ENCODE peak calls at places on chromosomes 7 and 10, in six cellular contexts. One of them, this sample, is unnamed.
A peak's percentile ranks its signal among the peaks of the same experiment; 100 is the strongest.

GRCh38 chr7:159059629-159060028 is 85.0 kb downstream of the VIPR2 start:
- DNase-seq in coronary artery: no peak
- DNase-seq in GM06990: no peak
- DNase-seq in lower lobe of right lung: no peak
- DNase-seq in cardiac muscle cell: no peak
- DNase-seq in body of pancreas: no peak
- DNase-seq in this sample: no peak

GRCh38 chr7:70307544-70308106 is 709.4 kb downstream of the AUTS2 start:
- DNase-seq in coronary artery: no peak
- DNase-seq in GM06990: no peak
- DNase-seq in lower lobe of right lung: no peak
- DNase-seq in cardiac muscle cell: no peak
- DNase-seq in body of pancreas: no peak
- DNase-seq in this sample: no peak

GRCh38 chr10:43237631-43238446 is 29.0 kb downstream of the RASGEF1A start:
- DNase-seq in coronary artery: peak; percentile 41
- DNase-seq in GM06990: no peak
- DNase-seq in lower lobe of right lung: peak; percentile 21
- DNase-seq in cardiac muscle cell: no peak
- DNase-seq in body of pancreas: peak; percentile 2
- DNase-seq in this sample: no peak

GRCh38 chr10:122475581-122475980 is 14.2 kb downstream of the HTRA1 start:
- DNase-seq in coronary artery: no peak
- DNase-seq in GM06990: no peak
- DNase-seq in lower lobe of right lung: no peak
- DNase-seq in cardiac muscle cell: no peak
- DNase-seq in body of pancreas: no peak
- DNase-seq in this sample: no peak

GRCh38 chr7:24601600-24601999 is 28.3 kb downstream of the PALS2 start:
- DNase-seq in coronary artery: no peak
- DNase-seq in GM06990: no peak
- DNase-seq in lower lobe of right lung: no peak
- DNase-seq in cardiac muscle cell: peak; percentile 11
- DNase-seq in body of pancreas: no peak
- DNase-seq in this sample: no peak

GRCh38 chr7:15130666-15131541 is 228.4 kb upstream of the DGKB start:
- DNase-seq in coronary artery: no peak
- DNase-seq in GM06990: no peak
- DNase-seq in lower lobe of right lung: no peak
- DNase-seq in cardiac muscle cell: peak; percentile 49
- DNase-seq in body of pancreas: no peak
- DNase-seq in this sample: no peak

GRCh38 chr10:17504547-17505245 is 50.3 kb upstream of the ST8SIA6 start:
- DNase-seq in coronary artery: no peak
- DNase-seq in GM06990: no peak
- DNase-seq in lower lobe of right lung: no peak
- DNase-seq in cardiac muscle cell: peak; percentile 55
- DNase-seq in body of pancreas: no peak
- DNase-seq in this sample: no peak

GRCh38 chr7:149569726-149570422 is 72.3 kb upstream of the ZNF746 start:
- DNase-seq in coronary artery: no peak
- DNase-seq in GM06990: no peak
- DNase-seq in lower lobe of right lung: no peak
- DNase-seq in cardiac muscle cell: no peak
- DNase-seq in body of pancreas: no peak
- DNase-seq in this sample: no peak

GRCh38 chr7:144545330-144545729 is 141.8 kb upstream of the NOBOX start:
- DNase-seq in coronary artery: no peak
- DNase-seq in GM06990: no peak
- DNase-seq in lower lobe of right lung: no peak
- DNase-seq in cardiac muscle cell: no peak
- DNase-seq in body of pancreas: no peak
- DNase-seq in this sample: no peak

GRCh38 chr7:25246306-25246705 is 18.0 kb upstream of the NPVF start:
- DNase-seq in coronary artery: no peak
- DNase-seq in GM06990: no peak
- DNase-seq in lower lobe of right lung: no peak
- DNase-seq in cardiac muscle cell: no peak
- DNase-seq in body of pancreas: no peak
- DNase-seq in this sample: no peak

GRCh38 chr10:100020161-100020882 is 10.6 kb upstream of the DNMBP start:
- DNase-seq in coronary artery: no peak
- DNase-seq in GM06990: peak; percentile 79
- DNase-seq in lower lobe of right lung: no peak
- DNase-seq in cardiac muscle cell: no peak
- DNase-seq in body of pancreas: no peak
- DNase-seq in this sample: no peak

GRCh38 chr10:124025152-124025551 is 68.2 kb downstream of the CHST15 start:
- DNase-seq in coronary artery: no peak
- DNase-seq in GM06990: no peak
- DNase-seq in lower lobe of right lung: no peak
- DNase-seq in cardiac muscle cell: no peak
- DNase-seq in body of pancreas: no peak
- DNase-seq in this sample: no peak

GRCh38 chr10:119131512-119132240 is 27.8 kb downstream of the DENND10 start:
- DNase-seq in coronary artery: no peak
- DNase-seq in GM06990: peak; percentile 46
- DNase-seq in lower lobe of right lung: no peak
- DNase-seq in cardiac muscle cell: peak; percentile 76
- DNase-seq in body of pancreas: no peak
- DNase-seq in this sample: no peak

GRCh38 chr10:104197364-104197763 is 34.8 kb downstream of the CFAP43 start:
- DNase-seq in coronary artery: no peak
- DNase-seq in GM06990: no peak
- DNase-seq in lower lobe of right lung: no peak
- DNase-seq in cardiac muscle cell: no peak
- DNase-seq in body of pancreas: no peak
- DNase-seq in this sample: no peak

GRCh38 chr7:132275384-132275783 is 300.9 kb downstream of the PLXNA4 start:
- DNase-seq in coronary artery: no peak
- DNase-seq in GM06990: no peak
- DNase-seq in lower lobe of right lung: no peak
- DNase-seq in cardiac muscle cell: no peak
- DNase-seq in body of pancreas: no peak
- DNase-seq in this sample: no peak

GRCh38 chr10:36036137-36036536 is 394.0 kb upstream of the FZD8 start:
- DNase-seq in coronary artery: no peak
- DNase-seq in GM06990: no peak
- DNase-seq in lower lobe of right lung: no peak
- DNase-seq in cardiac muscle cell: no peak
- DNase-seq in body of pancreas: no peak
- DNase-seq in this sample: no peak

GRCh38 chr10:129939416-129940275 is 24.4 kb downstream of the EBF3 start:
- DNase-seq in coronary artery: no peak
- DNase-seq in GM06990: no peak
- DNase-seq in lower lobe of right lung: no peak
- DNase-seq in cardiac muscle cell: no peak
- DNase-seq in body of pancreas: no peak
- DNase-seq in this sample: no peak

GRCh38 chr10:57964371-57964770 is 303.3 kb downstream of the IPMK start:
- DNase-seq in coronary artery: no peak
- DNase-seq in GM06990: no peak
- DNase-seq in lower lobe of right lung: no peak
- DNase-seq in cardiac muscle cell: peak; percentile 11
- DNase-seq in body of pancreas: peak; percentile 27
- DNase-seq in this sample: no peak

GRCh38 chr10:75108684-75109458 is 2.6 kb upstream of the SAMD8 start:
- DNase-seq in coronary artery: no peak
- DNase-seq in GM06990: no peak
- DNase-seq in lower lobe of right lung: no peak
- DNase-seq in cardiac muscle cell: peak; percentile 38
- DNase-seq in body of pancreas: peak; percentile 48
- DNase-seq in this sample: peak; percentile 77

GRCh38 chr7:151756076-151756731 is 120.7 kb downstream of the PRKAG2 start:
- DNase-seq in coronary artery: no peak
- DNase-seq in GM06990: no peak
- DNase-seq in lower lobe of right lung: peak; percentile 51
- DNase-seq in cardiac muscle cell: peak; percentile 46
- DNase-seq in body of pancreas: no peak
- DNase-seq in this sample: no peak

GRCh38 chr7:117818241-117818640 is 55.0 kb downstream of the CTTNBP2 start:
- DNase-seq in coronary artery: no peak
- DNase-seq in GM06990: no peak
- DNase-seq in lower lobe of right lung: no peak
- DNase-seq in cardiac muscle cell: peak; percentile 13
- DNase-seq in body of pancreas: no peak
- DNase-seq in this sample: no peak

GRCh38 chr7:20831451-20831850 is 44.8 kb upstream of the SP8 start:
- DNase-seq in coronary artery: no peak
- DNase-seq in GM06990: no peak
- DNase-seq in lower lobe of right lung: no peak
- DNase-seq in cardiac muscle cell: no peak
- DNase-seq in body of pancreas: no peak
- DNase-seq in this sample: no peak

GRCh38 chr7:636396-636795 is 90.1 kb upstream of the DNAAF5 start:
- DNase-seq in coronary artery: no peak
- DNase-seq in GM06990: no peak
- DNase-seq in lower lobe of right lung: no peak
- DNase-seq in cardiac muscle cell: peak; percentile 47
- DNase-seq in body of pancreas: peak; percentile 61
- DNase-seq in this sample: peak; percentile 42

GRCh38 chr10:17768957-17769356 is 17.0 kb downstream of the TMEM236 start:
- DNase-seq in coronary artery: no peak
- DNase-seq in GM06990: no peak
- DNase-seq in lower lobe of right lung: no peak
- DNase-seq in cardiac muscle cell: peak; percentile 64
- DNase-seq in body of pancreas: no peak
- DNase-seq in this sample: no peak

GRCh38 chr10:94225589-94225988 is 137.2 kb downstream of the NOC3L start:
- DNase-seq in coronary artery: no peak
- DNase-seq in GM06990: no peak
- DNase-seq in lower lobe of right lung: no peak
- DNase-seq in cardiac muscle cell: no peak
- DNase-seq in body of pancreas: no peak
- DNase-seq in this sample: no peak

GRCh38 chr7:43758029-43758860 is at the start of gene BLVRA:
- DNase-seq in coronary artery: peak; percentile 80
- DNase-seq in GM06990: peak; percentile 76
- DNase-seq in lower lobe of right lung: peak; percentile 84
- DNase-seq in cardiac muscle cell: peak; percentile 68
- DNase-seq in body of pancreas: peak; percentile 76
- DNase-seq in this sample: peak; percentile 55

GRCh38 chr10:97096327-97097153 is 89.2 kb downstream of the SLIT1 start:
- DNase-seq in coronary artery: no peak
- DNase-seq in GM06990: peak; percentile 15
- DNase-seq in lower lobe of right lung: no peak
- DNase-seq in cardiac muscle cell: no peak
- DNase-seq in body of pancreas: peak; percentile 11
- DNase-seq in this sample: no peak

DNA sequence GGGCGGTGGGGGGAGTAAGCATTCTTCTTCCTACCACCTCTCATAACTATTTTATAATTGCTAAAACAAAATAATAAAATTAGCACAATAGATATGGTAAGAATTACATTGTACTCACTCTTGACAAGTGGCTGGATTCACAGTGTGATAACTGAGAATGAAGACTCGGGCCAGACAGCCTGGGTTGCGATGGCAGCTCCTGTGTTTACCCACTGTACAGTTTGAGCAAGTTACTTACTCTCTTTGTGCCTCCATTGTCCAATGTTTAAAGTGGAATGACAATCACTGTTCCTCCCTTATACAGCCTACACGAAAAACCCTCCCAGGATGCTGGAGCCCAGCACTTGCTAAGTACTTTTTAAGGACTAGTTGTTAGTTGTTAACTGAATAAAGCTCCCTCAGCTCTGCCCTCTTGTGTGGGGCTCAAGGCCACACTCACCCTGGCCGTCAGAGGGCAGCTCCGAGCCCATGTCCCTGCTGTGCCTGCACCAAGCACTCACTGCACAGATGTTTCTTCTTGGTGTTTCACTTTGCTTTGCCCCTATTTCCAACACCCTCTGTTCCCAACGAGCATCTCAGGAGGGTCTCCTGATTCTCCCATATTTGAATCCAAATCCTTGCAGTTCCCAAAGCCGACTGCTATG is 56.4 kb upstream of the NPS start:
- DNase-seq in coronary artery: no peak
- DNase-seq in GM06990: no peak
- DNase-seq in lower lobe of right lung: no peak
- DNase-seq in cardiac muscle cell: no peak
- DNase-seq in body of pancreas: no peak
- DNase-seq in this sample: peak; percentile 25
- TF ChIP-seq CTCF in coronary artery: no peak
- TF ChIP-seq CTCF in GM06990: no peak
- TF ChIP-seq CTCF in lower lobe of right lung: no peak
- TF ChIP-seq CTCF in cardiac muscle cell: peak; percentile 10
- TF ChIP-seq CTCF in body of pancreas: no peak
- TF ChIP-seq CTCF in this sample: no peak

DNA sequence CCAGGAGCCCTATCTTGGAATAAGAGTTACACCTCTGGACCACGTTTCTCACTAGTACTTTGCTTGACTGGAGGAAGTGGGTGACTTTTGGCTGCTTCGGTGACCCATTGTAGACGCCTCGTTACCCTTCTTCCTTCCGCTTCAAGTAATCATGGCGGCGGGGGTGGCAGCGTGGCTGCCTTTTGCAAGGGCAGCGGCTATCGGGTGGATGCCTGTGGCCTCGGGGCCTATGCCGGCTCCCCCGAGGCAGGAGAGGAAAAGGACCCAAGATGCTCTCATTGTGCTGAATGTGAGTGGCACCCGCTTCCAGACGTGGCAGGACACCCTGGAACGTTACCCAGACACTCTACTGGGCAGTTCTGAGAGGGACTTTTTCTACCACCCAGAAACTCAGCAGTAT is 1.5 kb downstream of the KCND2 start:
- DNase-seq in coronary artery: no peak
- DNase-seq in GM06990: peak; percentile 15
- DNase-seq in lower lobe of right lung: no peak
- DNase-seq in cardiac muscle cell: no peak
- DNase-seq in body of pancreas: no peak
- DNase-seq in this sample: no peak
- TF ChIP-seq CTCF in coronary artery: no peak
- TF ChIP-seq CTCF in GM06990: no peak
- TF ChIP-seq CTCF in lower lobe of right lung: no peak
- TF ChIP-seq CTCF in cardiac muscle cell: no peak
- TF ChIP-seq CTCF in body of pancreas: no peak
- TF ChIP-seq CTCF in this sample: no peak

DNA sequence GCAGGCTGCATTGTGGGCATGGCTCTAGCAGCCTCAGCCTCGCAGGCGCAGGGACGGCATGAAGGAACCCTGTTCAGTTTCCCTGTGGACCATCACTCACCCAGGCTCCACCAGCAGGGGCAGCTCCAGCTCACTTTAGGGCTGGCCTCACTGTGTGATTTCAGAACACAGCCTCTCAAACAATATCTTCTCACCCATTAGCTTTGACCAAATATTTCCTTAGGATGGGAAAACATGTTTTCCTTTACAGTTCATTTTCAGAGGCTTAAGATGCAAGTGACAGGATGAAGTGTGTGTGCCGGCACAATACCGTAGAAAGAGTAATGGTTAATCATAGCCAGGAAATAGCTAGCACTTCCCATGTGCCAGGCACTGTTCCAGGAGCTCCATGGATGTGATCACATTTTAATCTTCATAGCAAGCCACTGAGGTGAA is 58.2 kb downstream of the LANCL2 start:
- DNase-seq in coronary artery: no peak
- DNase-seq in GM06990: no peak
- DNase-seq in lower lobe of right lung: no peak
- DNase-seq in cardiac muscle cell: peak; percentile 48
- DNase-seq in body of pancreas: no peak
- DNase-seq in this sample: no peak
- TF ChIP-seq CTCF in coronary artery: no peak
- TF ChIP-seq CTCF in GM06990: no peak
- TF ChIP-seq CTCF in lower lobe of right lung: no peak
- TF ChIP-seq CTCF in cardiac muscle cell: peak; percentile 39
- TF ChIP-seq CTCF in body of pancreas: no peak
- TF ChIP-seq CTCF in this sample: no peak

GRCh38 chr10:70479626-70480253 is 1.2 kb downstream of the PALD1 start:
- DNase-seq in coronary artery: no peak
- DNase-seq in GM06990: no peak
- DNase-seq in lower lobe of right lung: no peak
- DNase-seq in cardiac muscle cell: no peak
- DNase-seq in body of pancreas: peak; percentile 30
- DNase-seq in this sample: no peak
- TF ChIP-seq CTCF in coronary artery: no peak
- TF ChIP-seq CTCF in GM06990: no peak
- TF ChIP-seq CTCF in lower lobe of right lung: no peak
- TF ChIP-seq CTCF in cardiac muscle cell: no peak
- TF ChIP-seq CTCF in body of pancreas: no peak
- TF ChIP-seq CTCF in this sample: no peak